ENCODE peak calls at places on chromosomes 5 and 9, in five cellular contexts. One of them, this sample, is unnamed.

GRCh38 chr9:129160712-129161533 is 17.1 kb downstream of the IER5L start:
- DNase-seq in mesenchymal stem cell: peak
- DNase-seq in H1: no peak
- DNase-seq in trophoblast cell: peak
- DNase-seq in H9: no peak
- DNase-seq in this sample: no peak

GRCh38 chr9:134322781-134323241 is 3.4 kb upstream of the RXRA start:
- DNase-seq in mesenchymal stem cell: no peak
- DNase-seq in H9: no peak
- DNase-seq in H1: no peak
- DNase-seq in trophoblast cell: no peak
- DNase-seq in this sample: no peak

GRCh38 chr5:40551706-40552557 is 127.8 kb upstream of the PTGER4 start:
- DNase-seq in H1: peak
- DNase-seq in H9: no peak
- DNase-seq in trophoblast cell: peak
- DNase-seq in mesenchymal stem cell: peak
- DNase-seq in this sample: no peak

GRCh38 chr5:96175090-96175489 is 213.4 kb upstream of the ELL2 start:
- DNase-seq in H9: no peak
- DNase-seq in H1: no peak
- DNase-seq in mesenchymal stem cell: no peak
- DNase-seq in trophoblast cell: no peak
- DNase-seq in this sample: no peak

GRCh38 chr5:50440651-50441478 is at the start of gene EMB:
- DNase-seq in mesenchymal stem cell: peak
- DNase-seq in H9: peak
- DNase-seq in trophoblast cell: peak
- DNase-seq in H1: peak
- DNase-seq in this sample: peak

GRCh38 chr5:32116574-32117313 is 57.4 kb downstream of the GOLPH3 start:
- DNase-seq in trophoblast cell: no peak
- DNase-seq in mesenchymal stem cell: no peak
- DNase-seq in H9: no peak
- DNase-seq in H1: no peak
- DNase-seq in this sample: no peak

GRCh38 chr9:119368681-119369581 is at the start of gene BRINP1:
- DNase-seq in mesenchymal stem cell: peak
- DNase-seq in trophoblast cell: no peak
- DNase-seq in H9: peak
- DNase-seq in H1: peak
- DNase-seq in this sample: peak

GRCh38 chr5:99019812-99020697 is 91.2 kb upstream of the CHD1 start:
- DNase-seq in mesenchymal stem cell: peak
- DNase-seq in H1: no peak
- DNase-seq in H9: no peak
- DNase-seq in trophoblast cell: no peak
- DNase-seq in this sample: no peak

GRCh38 chr9:130542038-130542437 is 37.3 kb upstream of the FUBP3 start:
- DNase-seq in mesenchymal stem cell: no peak
- DNase-seq in H9: no peak
- DNase-seq in H1: no peak
- DNase-seq in trophoblast cell: no peak
- DNase-seq in this sample: no peak

GRCh38 chr5:148382961-148383360 is 797 bp upstream of the FBXO38 start:
- DNase-seq in H9: no peak
- DNase-seq in mesenchymal stem cell: no peak
- DNase-seq in H1: no peak
- DNase-seq in trophoblast cell: no peak
- DNase-seq in this sample: no peak

GRCh38 chr5:14284366-14285148 is 141.4 kb downstream of the TRIO start:
- DNase-seq in trophoblast cell: peak
- DNase-seq in H9: no peak
- DNase-seq in mesenchymal stem cell: no peak
- DNase-seq in H1: no peak
- DNase-seq in this sample: peak

GRCh38 chr9:126386814-126387213 is 60.2 kb downstream of the MVB12B start:
- DNase-seq in H9: no peak
- DNase-seq in mesenchymal stem cell: no peak
- DNase-seq in trophoblast cell: no peak
- DNase-seq in H1: no peak
- DNase-seq in this sample: no peak

GRCh38 chr5:159912033-159912800 is 4.1 kb upstream of the ADRA1B start:
- DNase-seq in mesenchymal stem cell: peak
- DNase-seq in trophoblast cell: peak
- DNase-seq in H9: no peak
- DNase-seq in H1: no peak
- DNase-seq in this sample: no peak

GRCh38 chr9:129141066-129142041 is 30.1 kb downstream of the PTPA start:
- DNase-seq in H1: no peak
- DNase-seq in H9: peak
- DNase-seq in trophoblast cell: peak
- DNase-seq in mesenchymal stem cell: peak
- DNase-seq in this sample: no peak

GRCh38 chr9:115018547-115019435 is 88.4 kb upstream of the TNFSF8 start:
- DNase-seq in mesenchymal stem cell: peak
- DNase-seq in trophoblast cell: no peak
- DNase-seq in H1: no peak
- DNase-seq in H9: no peak
- DNase-seq in this sample: no peak

GRCh38 chr9:2093920-2094597 is 78.9 kb downstream of the SMARCA2 start:
- DNase-seq in mesenchymal stem cell: peak
- DNase-seq in H9: peak
- DNase-seq in trophoblast cell: peak
- DNase-seq in H1: peak
- DNase-seq in this sample: no peak

GRCh38 chr5:157559301-157559700 is 16.3 kb downstream of the ADAM19 start:
- DNase-seq in H1: no peak
- DNase-seq in trophoblast cell: peak
- DNase-seq in H9: no peak
- DNase-seq in mesenchymal stem cell: peak
- DNase-seq in this sample: no peak

GRCh38 chr5:7534505-7534904 is 138.6 kb downstream of the ADCY2 start:
- DNase-seq in H1: no peak
- DNase-seq in H9: no peak
- DNase-seq in mesenchymal stem cell: no peak
- DNase-seq in trophoblast cell: no peak
- DNase-seq in this sample: no peak

GRCh38 chr5:143399616-143400540 is 3.6 kb downstream of the NR3C1 start:
- DNase-seq in H9: no peak
- DNase-seq in H1: no peak
- DNase-seq in trophoblast cell: no peak
- DNase-seq in mesenchymal stem cell: no peak
- DNase-seq in this sample: no peak

GRCh38 chr9:121322037-121322736 is 47.9 kb downstream of the STOM start:
- DNase-seq in H9: no peak
- DNase-seq in trophoblast cell: no peak
- DNase-seq in H1: no peak
- DNase-seq in mesenchymal stem cell: peak
- DNase-seq in this sample: no peak
- H4K91ac ChIP-seq in H9: no peak
- H4K91ac ChIP-seq in trophoblast cell: no peak
- H4K91ac ChIP-seq in H1: no peak
- H4K91ac ChIP-seq in mesenchymal stem cell: no peak
- H4K91ac ChIP-seq in this sample: no peak

DNA sequence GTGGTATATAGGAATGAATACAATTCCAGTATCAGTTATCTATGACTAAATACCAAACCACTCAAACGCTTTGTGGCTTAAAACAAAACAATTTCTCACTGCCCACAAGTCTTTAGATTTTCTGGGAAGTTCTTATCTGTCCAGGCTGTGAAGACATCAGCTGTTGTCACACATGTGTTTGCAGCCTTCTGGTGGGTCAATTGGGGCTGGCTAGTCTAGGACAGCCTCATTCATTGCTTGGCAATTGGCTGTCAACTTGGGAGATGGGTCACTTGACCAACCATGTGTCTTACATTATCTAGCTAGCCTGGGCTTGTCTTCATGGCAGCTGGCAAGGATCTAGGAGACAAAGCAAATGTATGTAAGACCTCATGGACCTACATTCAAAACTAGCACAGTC is 53.8 kb upstream of the PAPPA start:
- DNase-seq in H1: no peak
- DNase-seq in H9: no peak
- DNase-seq in mesenchymal stem cell: peak
- DNase-seq in trophoblast cell: peak
- DNase-seq in this sample: no peak
- H3K23ac ChIP-seq in H1: no peak
- H3K23ac ChIP-seq in H9: no peak
- H3K23ac ChIP-seq in mesenchymal stem cell: no peak
- H3K23ac ChIP-seq in trophoblast cell: no peak
- H3K23ac ChIP-seq in this sample: no peak

GRCh38 chr5:180646963-180647305 is 2.5 kb downstream of the FLT4 start:
- DNase-seq in mesenchymal stem cell: no peak
- DNase-seq in trophoblast cell: no peak
- DNase-seq in H1: no peak
- DNase-seq in H9: peak
- DNase-seq in this sample: no peak
- H2BK12ac ChIP-seq in mesenchymal stem cell: no peak
- H2BK12ac ChIP-seq in trophoblast cell: no peak
- H2BK12ac ChIP-seq in H1: no peak
- H2BK12ac ChIP-seq in H9: no peak
- H2BK12ac ChIP-seq in this sample: peak

GRCh38 chr5:179795863-179796833 is 2.4 kb downstream of the LTC4S start:
- DNase-seq in mesenchymal stem cell: peak
- DNase-seq in H1: no peak
- DNase-seq in H9: peak
- DNase-seq in trophoblast cell: peak
- DNase-seq in this sample: no peak
- H4K91ac ChIP-seq in mesenchymal stem cell: peak
- H4K91ac ChIP-seq in H1: peak
- H4K91ac ChIP-seq in H9: no peak
- H4K91ac ChIP-seq in trophoblast cell: peak
- H4K91ac ChIP-seq in this sample: peak

This sample was measured in neuronal stem cell.